ENCODE peak calls at places on chromosome 21, in ten cellular contexts. One of them, this sample, is unnamed.

GRCh38 chr21:39314155-39315027 is 959 bp upstream of the BRWD1 start:
- DNase-seq in GM13976: peak
- DNase-seq in NCI-H146: peak
- DNase-seq in lower leg skin: peak
- DNase-seq in stomach: peak
- DNase-seq in GDM1: peak
- DNase-seq in CD4-positive, alpha-beta memory T cell: peak
- DNase-seq in T-helper 1 cell: peak
- DNase-seq in amygdala: peak
- DNase-seq in GM19239: peak
- DNase-seq in this sample: no peak

GRCh38 chr21:44477131-44477530 is 21.8 kb downstream of the LRRC3 start:
- DNase-seq in GM13976: no peak
- DNase-seq in NCI-H146: peak
- DNase-seq in lower leg skin: no peak
- DNase-seq in stomach: no peak
- DNase-seq in GDM1: no peak
- DNase-seq in CD4-positive, alpha-beta memory T cell: no peak
- DNase-seq in T-helper 1 cell: no peak
- DNase-seq in amygdala: no peak
- DNase-seq in GM19239: no peak
- DNase-seq in this sample: no peak

GRCh38 chr21:28754127-28754611 is 238.5 kb downstream of the LTN1 start:
- DNase-seq in GM13976: no peak
- DNase-seq in NCI-H146: no peak
- DNase-seq in lower leg skin: no peak
- DNase-seq in stomach: no peak
- DNase-seq in GDM1: no peak
- DNase-seq in CD4-positive, alpha-beta memory T cell: no peak
- DNase-seq in T-helper 1 cell: no peak
- DNase-seq in amygdala: no peak
- DNase-seq in GM19239: no peak
- DNase-seq in this sample: peak

GRCh38 chr21:35646606-35647005 is 413.7 kb downstream of the SETD4 start:
- DNase-seq in GM13976: no peak
- DNase-seq in NCI-H146: no peak
- DNase-seq in lower leg skin: peak
- DNase-seq in stomach: no peak
- DNase-seq in GDM1: no peak
- DNase-seq in CD4-positive, alpha-beta memory T cell: no peak
- DNase-seq in T-helper 1 cell: no peak
- DNase-seq in amygdala: no peak
- DNase-seq in GM19239: no peak
- DNase-seq in this sample: no peak

GRCh38 chr21:39218082-39218409 is 34.8 kb upstream of the PSMG1 start:
- DNase-seq in GM13976: no peak
- DNase-seq in NCI-H146: peak
- DNase-seq in lower leg skin: no peak
- DNase-seq in stomach: no peak
- DNase-seq in GDM1: no peak
- DNase-seq in CD4-positive, alpha-beta memory T cell: no peak
- DNase-seq in T-helper 1 cell: no peak
- DNase-seq in amygdala: no peak
- DNase-seq in GM19239: no peak
- DNase-seq in this sample: no peak

GRCh38 chr21:43847301-43847700 is 17.7 kb upstream of the AGPAT3 start:
- DNase-seq in GM13976: no peak
- DNase-seq in NCI-H146: no peak
- DNase-seq in lower leg skin: no peak
- DNase-seq in stomach: no peak
- DNase-seq in GDM1: no peak
- DNase-seq in CD4-positive, alpha-beta memory T cell: no peak
- DNase-seq in T-helper 1 cell: no peak
- DNase-seq in amygdala: no peak
- DNase-seq in GM19239: no peak
- DNase-seq in this sample: no peak

GRCh38 chr21:43658094-43658725 is 1.1 kb downstream of the HSF2BP start:
- DNase-seq in GM13976: no peak
- DNase-seq in NCI-H146: no peak
- DNase-seq in lower leg skin: no peak
- DNase-seq in stomach: no peak
- DNase-seq in GDM1: no peak
- DNase-seq in CD4-positive, alpha-beta memory T cell: no peak
- DNase-seq in T-helper 1 cell: no peak
- DNase-seq in amygdala: no peak
- DNase-seq in GM19239: no peak
- DNase-seq in this sample: no peak

GRCh38 chr21:42593007-42593814 is 60.2 kb upstream of the PDE9A start:
- DNase-seq in GM13976: peak
- DNase-seq in NCI-H146: peak
- DNase-seq in lower leg skin: peak
- DNase-seq in stomach: peak
- DNase-seq in GDM1: peak
- DNase-seq in CD4-positive, alpha-beta memory T cell: peak
- DNase-seq in T-helper 1 cell: peak
- DNase-seq in amygdala: peak
- DNase-seq in GM19239: peak
- DNase-seq in this sample: no peak

GRCh38 chr21:34820051-34820450 is 151.3 kb downstream of the CLIC6 start:
- DNase-seq in GM13976: no peak
- DNase-seq in NCI-H146: no peak
- DNase-seq in lower leg skin: no peak
- DNase-seq in stomach: no peak
- DNase-seq in GDM1: peak
- DNase-seq in CD4-positive, alpha-beta memory T cell: no peak
- DNase-seq in T-helper 1 cell: no peak
- DNase-seq in amygdala: no peak
- DNase-seq in GM19239: no peak
- DNase-seq in this sample: no peak

GRCh38 chr21:44520326-44521300 is 19.4 kb downstream of the KRTAP10-1 start:
- DNase-seq in GM13976: no peak
- DNase-seq in NCI-H146: no peak
- DNase-seq in lower leg skin: no peak
- DNase-seq in stomach: no peak
- DNase-seq in GDM1: no peak
- DNase-seq in CD4-positive, alpha-beta memory T cell: no peak
- DNase-seq in T-helper 1 cell: no peak
- DNase-seq in amygdala: no peak
- DNase-seq in GM19239: no peak
- DNase-seq in this sample: no peak